ENCODE peak calls at places on chromosome 13, in ten cellular contexts. C is DND-41, S is neuronal stem cell, B is stomach, Z is prostate gland, L is body of pancreas, H is esophagus squamous epithelium, N is tibial nerve, R is A549, I is psoas muscle. Q is an unnamed sample.

GRCh38 chr13:49820591-49821215 is 28.2 kb upstream of the KPNA3 start:
- DNase-seq in C (no peak), Z (no peak), B (no peak), N (no peak), H (no peak), S (no peak), R (no peak), L (no peak), I (no peak), Q (no peak)

GRCh38 chr13:107788464-107789165 is 426.7 kb downstream of the LIG4 start:
- DNase-seq in S (no peak), R (no peak), C (no peak), N (no peak), L (no peak), I (no peak), B (no peak), H (no peak), Z (no peak), Q (no peak)

GRCh38 chr13:94112227-94112626 is 367.3 kb downstream of the DCT start:
- DNase-seq in C (no peak), S (no peak), B (no peak), H (no peak), L (peak; percentile 34), R (no peak), N (peak; percentile 18), I (peak; percentile 16), Z (no peak), Q (no peak)

GRCh38 chr13:50326746-50327145 is 311.5 kb downstream of the KCNRG start:
- DNase-seq in H (no peak), L (no peak), C (peak; percentile 15), B (no peak), R (no peak), S (no peak), N (no peak), I (no peak), Z (no peak), Q (no peak)

GRCh38 chr13:41502676-41503075 is 45.3 kb downstream of the RGCC start:
- DNase-seq in B (no peak), R (no peak), N (no peak), I (no peak), S (no peak), L (no peak), C (peak; percentile 26), H (no peak), Z (no peak), Q (peak; percentile 40)

GRCh38 chr13:100987993-100988392 is 313.4 kb upstream of the TMTC4 start:
- DNase-seq in B (no peak), C (no peak), R (no peak), L (no peak), H (no peak), N (no peak), I (no peak), S (peak; percentile 12), Z (no peak), Q (no peak)

GRCh38 chr13:104382941-104383340 is 1316.7 kb upstream of the SLC10A2 start:
- DNase-seq in S (no peak), H (no peak), Z (no peak), B (no peak), R (no peak), C (no peak), I (no peak), N (no peak), L (no peak), Q (no peak)

GRCh38 chr13:22076658-22077057 is 405.8 kb downstream of the FGF9 start:
- DNase-seq in I (no peak), S (no peak), N (no peak), L (no peak), Z (no peak), R (no peak), H (no peak), C (no peak), B (no peak), Q (peak; percentile 56)

GRCh38 chr13:60099631-60100420 is 63.9 kb downstream of the DIAPH3 start:
- DNase-seq in N (no peak), S (no peak), L (no peak), R (no peak), H (no peak), C (no peak), Z (no peak), B (no peak), I (no peak), Q (no peak)

GRCh38 chr13:32443111-32443510 is 15.2 kb upstream of the N4BP2L1 start:
- DNase-seq in B (no peak), S (no peak), I (no peak), Z (peak; percentile 21), R (peak; percentile 6), H (peak; percentile 1), L (no peak), C (peak; percentile 37), N (no peak), Q (no peak)

GRCh38 chr13:97395437-97396136 is 38.4 kb upstream of the RAP2A start:
- DNase-seq in I (no peak), R (peak; percentile 9), S (no peak), B (no peak), N (no peak), H (no peak), C (no peak), L (no peak), Z (no peak), Q (no peak)
- H3K27ac ChIP-seq in I (no peak overlapping the region), R (peak overlapping the region; percentile 27), S (no peak overlapping the region), B (no peak overlapping the region), N (no peak overlapping the region), H (no peak overlapping the region), C (no peak overlapping the region), L (no peak overlapping the region), Z (no peak overlapping the region), Q (no peak overlapping the region)

DNA sequence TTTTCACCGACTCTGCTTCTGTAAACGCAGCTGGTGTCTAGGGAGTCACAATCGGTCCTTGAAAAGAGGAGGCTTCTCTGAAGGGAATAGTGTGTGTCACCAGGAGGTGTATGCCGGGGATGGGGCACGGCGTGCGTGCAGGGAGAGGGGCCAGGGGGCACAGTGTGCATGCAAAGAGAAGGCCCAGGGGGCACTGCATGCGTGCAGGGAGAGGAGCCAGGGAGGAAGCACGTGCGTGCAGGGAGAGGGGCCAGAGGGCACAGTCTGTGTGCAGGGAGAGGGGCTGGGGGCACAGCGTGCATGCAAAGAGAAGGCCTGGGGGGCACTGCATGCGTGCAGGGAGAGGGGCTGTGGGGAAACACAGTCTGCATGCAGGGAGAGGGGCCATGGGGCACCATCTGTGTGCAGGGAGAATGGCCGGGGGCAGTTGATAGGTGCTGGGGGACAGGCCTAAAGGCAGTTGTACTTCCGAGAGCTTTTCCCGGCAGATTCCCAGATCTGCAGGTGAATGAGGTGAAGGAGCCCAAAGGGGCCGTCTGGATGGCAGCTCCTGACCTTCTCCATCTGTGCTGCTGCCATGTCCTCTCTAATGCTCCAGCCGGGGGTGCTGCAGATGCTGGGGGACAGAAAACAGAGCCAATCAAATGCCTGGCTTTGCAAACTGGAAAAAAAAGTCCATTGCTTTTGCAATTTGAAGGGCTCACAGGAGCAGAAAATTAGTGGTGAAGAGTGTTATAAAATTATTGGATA is 36.4 kb downstream of the ATP11A start:
- DNase-seq in S (no peak), C (no peak), B (no peak), L (no peak), Z (no peak), R (no peak), H (no peak), I (no peak), N (no peak), Q (no peak)
- H3K4me1 ChIP-seq in S (peaks cover 22% of the 10 kb centered on the region), C (peaks cover 18% of the 10 kb centered on the region), B (peaks cover 61% of the 10 kb centered on the region), L (peaks cover 61% of the 10 kb centered on the region), Z (no peaks in the 10 kb centered on the region), R (peaks cover 38% of the 10 kb centered on the region), H (no peaks in the 10 kb centered on the region), I (peaks cover 62% of the 10 kb centered on the region), N (no peaks in the 10 kb centered on the region), Q (peaks cover 14% of the 10 kb centered on the region)

GRCh38 chr13:97226788-97227627 is 4.9 kb downstream of the MBNL2 start:
- DNase-seq in L (peak; percentile 37), R (no peak), Z (no peak), S (no peak), B (peak; percentile 34), H (no peak), I (no peak), N (no peak), C (peak; percentile 68), Q (peak; percentile 46)
- H3K4me3 ChIP-seq in L (no peak overlapping the region), R (no peak overlapping the region), Z (no peak overlapping the region), S (no peak overlapping the region), B (no peak overlapping the region), H (no peak overlapping the region), I (peak overlapping the region; percentile 83), N (no peak overlapping the region), C (peak overlapping the region; percentile 1), Q (peak overlapping the region; percentile 55)

DNA sequence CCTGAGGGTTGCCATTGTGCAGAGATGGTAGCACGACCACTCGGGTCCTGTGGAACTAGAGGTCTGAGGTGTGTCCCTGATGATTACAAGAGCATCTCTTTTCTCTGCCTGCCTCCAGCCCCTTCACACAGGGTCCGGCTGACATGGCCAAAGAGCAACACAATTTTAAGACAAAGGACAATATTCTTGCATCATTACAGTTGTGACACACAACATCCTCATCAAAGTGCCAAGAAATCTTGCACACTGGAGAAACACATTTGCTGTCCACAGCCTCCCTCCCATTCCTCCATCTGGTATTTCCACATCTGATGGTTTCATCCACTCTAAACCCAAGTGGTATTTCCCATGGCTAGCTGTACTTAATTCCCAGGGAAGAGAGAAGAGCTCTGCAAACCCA is 12.8 kb downstream of the COL4A1 start:
- DNase-seq in I (no peak), S (no peak), L (no peak), B (no peak), Z (no peak), R (no peak), N (no peak), H (no peak), C (no peak), Q (no peak)
- H3K27ac ChIP-seq in I (no peak overlapping the region), S (no peak overlapping the region), L (peak overlapping the region; percentile 14), B (peak overlapping the region; percentile 17), Z (no peak overlapping the region), R (no peak overlapping the region), N (no peak overlapping the region), H (peak overlapping the region; percentile 9), C (no peak overlapping the region), Q (no peak overlapping the region)